ENCODE peak calls at places on chromosomes 5 and 9, in eight cellular contexts. Y, S, Z, Q, J, C, M and T are unnamed samples.

GRCh38 chr5:138068742-138069375 is 15.0 kb upstream of the WNT8A start:
- DNase-seq in Y (peak; percentile 54), S (peak; percentile 74), Z (peak; percentile 66), Q (peak; percentile 71), J (peak; percentile 79), C (peak; percentile 71), M (peak; percentile 53), T (peak; percentile 86)

GRCh38 chr5:157976429-157976828 is 117.5 kb upstream of the CLINT1 start:
- DNase-seq in Y (no peak), S (no peak), Z (no peak), Q (no peak), J (no peak), C (no peak), M (peak; percentile 85), T (no peak)

GRCh38 chr5:6236170-6236793 is 142.1 kb downstream of the MED10 start:
- DNase-seq in Y (no peak), S (no peak), Z (no peak), Q (no peak), J (no peak), C (no peak), M (no peak), T (no peak)

GRCh38 chr5:160835376-160835775 is 16.6 kb downstream of the ATP10B start:
- DNase-seq in Y (no peak), S (no peak), Z (no peak), Q (no peak), J (no peak), C (no peak), M (no peak), T (no peak)

GRCh38 chr5:151064916-151065499 is 15.8 kb downstream of the TNIP1 start:
- DNase-seq in Y (no peak), S (no peak), Z (no peak), Q (no peak), J (no peak), C (no peak), M (no peak), T (no peak)

GRCh38 chr5:120479066-120479465 is 15.0 kb downstream of the PRR16 start:
- DNase-seq in Y (no peak), S (no peak), Z (no peak), Q (no peak), J (no peak), C (peak; percentile 62), M (peak; percentile 16), T (no peak)

GRCh38 chr9:105690742-105691141 is 3.6 kb upstream of the TMEM38B start:
- DNase-seq in Y (no peak), S (no peak), Z (no peak), Q (no peak), J (peak; percentile 58), C (peak; percentile 22), M (no peak), T (peak; percentile 34)

GRCh38 chr9:77421506-77422265 is 226.4 kb downstream of the GNA14 start:
- DNase-seq in Y (no peak), S (no peak), Z (no peak), Q (no peak), J (no peak), C (peak; percentile 32), M (no peak), T (no peak)

GRCh38 chr9:132011896-132012295 is 67.8 kb downstream of the MED27 start:
- DNase-seq in Y (no peak), S (no peak), Z (peak; percentile 12), Q (no peak), J (no peak), C (no peak), M (no peak), T (no peak)

GRCh38 chr9:77158772-77159513 is 18.4 kb upstream of the VPS13A start:
- DNase-seq in Y (no peak), S (no peak), Z (no peak), Q (no peak), J (no peak), C (peak; percentile 45), M (peak; percentile 88), T (no peak)

GRCh38 chr9:71446499-71447411 is 321.6 kb downstream of the CEMIP2 start:
- DNase-seq in Y (peak; percentile 95), S (peak; percentile 11), Z (no peak), Q (peak; percentile 88), J (peak; percentile 40), C (peak; percentile 46), M (peak; percentile 68), T (peak; percentile 97)

GRCh38 chr5:33788922-33789321 is 102.9 kb downstream of the ADAMTS12 start:
- DNase-seq in Y (no peak), S (no peak), Z (no peak), Q (no peak), J (no peak), C (peak; percentile 100), M (peak; percentile 99), T (no peak)

GRCh38 chr5:10420926-10421325 is 20.8 kb upstream of the ROPN1L start:
- DNase-seq in Y (no peak), S (no peak), Z (no peak), Q (no peak), J (no peak), C (peak; percentile 54), M (no peak), T (no peak)

GRCh38 chr5:18119156-18119785 is 485.0 kb downstream of the TAF11L14 start:
- DNase-seq in Y (peak; percentile 28), S (no peak), Z (no peak), Q (no peak), J (no peak), C (no peak), M (no peak), T (peak; percentile 60)

GRCh38 chr9:127976943-127977871 is 3.6 kb downstream of the EEIG1 start:
- DNase-seq in Y (no peak), S (no peak), Z (no peak), Q (no peak), J (no peak), C (no peak), M (no peak), T (no peak)

GRCh38 chr9:127976498-127976897 is 4.3 kb downstream of the EEIG1 start:
- DNase-seq in Y (no peak), S (no peak), Z (no peak), Q (no peak), J (no peak), C (no peak), M (no peak), T (no peak)

GRCh38 chr9:127974769-127975261 is 6.0 kb downstream of the EEIG1 start:
- DNase-seq in Y (peak; percentile 37), S (no peak), Z (no peak), Q (no peak), J (no peak), C (no peak), M (no peak), T (no peak)

GRCh38 chr9:127974002-127974768 is 6.6 kb downstream of the EEIG1 start:
- DNase-seq in Y (no peak), S (no peak), Z (no peak), Q (no peak), J (no peak), C (no peak), M (no peak), T (no peak)

DNA sequence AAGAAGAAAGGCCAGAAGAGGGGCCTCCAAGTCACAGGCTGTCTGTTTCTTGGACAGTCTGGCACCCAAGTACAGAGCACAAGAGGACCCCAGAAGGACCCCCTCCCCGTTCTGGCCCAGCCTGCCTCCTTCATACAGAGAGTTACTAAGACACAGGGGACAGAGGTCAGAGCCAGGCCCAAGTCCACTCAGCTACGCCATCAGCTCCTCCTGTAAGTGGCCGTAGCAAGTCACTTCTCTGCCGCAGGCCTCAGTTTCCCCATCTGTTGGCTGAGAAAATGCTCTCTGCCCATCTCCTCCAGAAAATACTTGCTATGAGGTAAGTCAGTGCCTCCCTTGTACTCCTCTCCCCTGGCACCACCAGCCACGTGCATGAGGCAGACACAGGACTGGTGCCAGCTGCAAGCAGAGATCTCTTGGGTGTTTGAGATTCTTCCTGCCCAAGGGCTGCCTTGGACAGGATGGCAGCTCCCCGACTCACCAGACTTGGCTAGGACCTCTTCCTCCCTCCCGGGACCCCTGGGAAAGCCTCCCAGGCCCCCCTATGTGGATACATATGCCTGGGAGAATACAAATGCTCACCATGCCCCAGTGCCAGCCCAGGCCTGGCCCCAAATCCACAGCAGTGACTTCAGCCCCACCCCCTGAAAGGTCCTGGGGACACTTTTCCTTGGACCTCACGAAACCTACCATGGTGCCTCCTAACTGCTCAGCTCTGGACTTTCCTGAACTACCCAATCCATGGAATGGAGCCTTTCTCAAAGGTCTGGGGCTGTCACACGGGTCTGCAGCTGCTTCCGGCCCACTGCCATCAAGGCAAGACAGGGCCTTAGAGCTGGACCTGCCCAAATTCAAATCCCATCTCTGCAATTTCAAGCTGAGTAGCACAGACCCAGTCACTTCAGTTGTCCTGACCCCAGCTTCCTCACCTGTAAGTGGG is 5.1 kb downstream of the EEIG1 start:
- DNase-seq in Y (no peak), S (no peak), Z (no peak), Q (no peak), J (no peak), C (no peak), M (no peak), T (no peak)
- H3K4me2 ChIP-seq in Y (no peak overlapping the region), S (peak overlapping the region; percentile 87), Z (peak overlapping the region; percentile 84), Q (peak overlapping the region; percentile 92), J (peak overlapping the region; percentile 98), C (no peak overlapping the region), M (no peak overlapping the region), T (no peak overlapping the region)

DNA sequence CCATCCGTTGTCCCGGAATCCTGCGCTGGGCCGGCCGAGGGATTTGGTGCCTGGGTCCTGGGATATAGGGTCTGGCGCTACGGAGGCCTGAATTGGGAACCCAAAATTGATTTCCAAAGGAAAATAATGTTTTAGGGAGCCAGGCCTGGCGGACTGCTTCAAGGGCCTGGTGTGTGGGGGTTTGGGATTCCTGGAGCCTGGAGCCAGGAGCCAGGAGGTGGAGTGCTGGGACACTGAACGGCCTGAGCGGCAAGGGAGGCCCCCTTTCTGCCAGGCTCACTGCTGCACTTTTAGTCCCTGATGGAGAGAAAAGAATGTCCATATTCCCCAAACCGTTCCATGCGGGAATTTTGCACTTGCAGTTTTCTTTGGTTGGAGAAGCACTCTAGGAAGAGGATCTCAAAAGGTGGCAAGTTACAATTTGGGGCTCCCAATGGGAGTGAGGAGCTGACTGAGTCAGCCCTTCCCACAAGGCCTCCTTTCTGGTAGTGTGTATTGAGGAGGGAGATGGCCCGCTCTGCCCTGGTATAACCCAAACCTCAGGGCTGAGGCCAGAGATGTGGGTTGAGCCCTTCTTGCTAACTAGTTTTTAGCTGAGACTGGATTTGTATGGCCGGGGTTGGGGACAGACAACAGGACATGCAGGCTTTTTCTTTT is 2.2 kb downstream of the LMX1B start:
- DNase-seq in Y (peak; percentile 79), S (no peak), Z (no peak), Q (no peak), J (no peak), C (no peak), M (peak; percentile 69), T (peak; percentile 69)
- H3K4me3 ChIP-seq in Y (peak overlapping the region; percentile 35), S (no peak overlapping the region), Z (no peak overlapping the region), Q (no peak overlapping the region), J (no peak overlapping the region), C (no peak overlapping the region), M (peak overlapping the region; percentile 78), T (peak overlapping the region; percentile 50)

DNA sequence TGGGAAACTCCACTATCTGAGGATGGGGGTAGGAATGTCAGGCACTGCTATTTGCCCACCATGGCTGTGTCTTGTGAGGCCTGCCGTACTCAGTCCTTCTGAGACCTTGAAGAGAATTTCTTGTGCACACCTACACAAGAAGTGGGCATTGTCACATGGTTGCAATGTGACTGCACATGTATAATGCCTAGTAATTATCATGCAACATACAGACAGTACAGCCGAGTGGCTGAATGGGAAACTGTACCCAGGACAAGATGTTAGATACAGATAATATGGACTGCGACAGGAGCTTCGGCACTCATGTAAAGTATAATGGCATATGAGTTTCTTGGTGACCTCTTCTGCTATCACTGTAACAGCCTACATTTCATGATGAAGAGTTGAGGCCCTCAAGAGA is 4.8 kb upstream of the PRKACG start:
- DNase-seq in Y (no peak), S (no peak), Z (no peak), Q (no peak), J (no peak), C (no peak), M (no peak), T (no peak)
- H3K4me2 ChIP-seq in Y (no peak overlapping the region), S (no peak overlapping the region), Z (no peak overlapping the region), Q (no peak overlapping the region), J (no peak overlapping the region), C (no peak overlapping the region), M (no peak overlapping the region), T (no peak overlapping the region)

GRCh38 chr9:107044872-107045271 is 181.9 kb downstream of the ZNF462 start:
- DNase-seq in Y (no peak), S (no peak), Z (peak; percentile 20), Q (no peak), J (no peak), C (no peak), M (no peak), T (peak; percentile 44)
- H3K4me3 ChIP-seq in Y (no peak overlapping the region), S (no peak overlapping the region), Z (no peak overlapping the region), Q (no peak overlapping the region), J (no peak overlapping the region), C (no peak overlapping the region), M (no peak overlapping the region), T (no peak overlapping the region)